ENCODE peak calls at places on chromosomes 5 and 9, in five cellular contexts. B is GM13976, Z is NCI-H1417, A is KG1, I is ovary. R is an unnamed sample.

GRCh38 chr5:121969660-121970295 is 8.0 kb downstream of the SRFBP1 start:
- DNase-seq in B (no peak), Z (no peak), A (no peak), I (no peak), R (peak)

GRCh38 chr9:116175616-116176015 is 22.0 kb downstream of the PAPPA start:
- DNase-seq in B (no peak), Z (no peak), A (no peak), I (no peak), R (peak)

GRCh38 chr9:75992480-75993206 is 102.2 kb downstream of the PCSK5 start:
- DNase-seq in B (no peak), Z (no peak), A (no peak), I (no peak), R (peak)

GRCh38 chr5:27830551-27830950 is 792.2 kb upstream of the CDH9 start:
- DNase-seq in B (no peak), Z (no peak), A (no peak), I (no peak), R (peak)

GRCh38 chr5:90528704-90529233 is 615 bp downstream of the LYSMD3 start:
- DNase-seq in B (no peak), Z (peak), A (no peak), I (no peak), R (peak)

GRCh38 chr5:28344803-28345433 is 1306.5 kb upstream of the CDH9 start:
- DNase-seq in B (peak), Z (peak), A (peak), I (no peak), R (peak)

GRCh38 chr9:92650839-92651621 is 18.9 kb downstream of the IPPK start:
- DNase-seq in B (no peak), Z (no peak), A (no peak), I (peak), R (peak)

GRCh38 chr9:133707761-133708122 is 30.4 kb downstream of the SARDH start:
- DNase-seq in B (no peak), Z (no peak), A (no peak), I (no peak), R (no peak)

GRCh38 chr9:18071651-18072060 is 402.3 kb upstream of the ADAMTSL1 start:
- DNase-seq in B (no peak), Z (no peak), A (no peak), I (no peak), R (peak)

GRCh38 chr9:131282688-131283422 is 6.5 kb upstream of the FAM78A start:
- DNase-seq in B (no peak), Z (no peak), A (no peak), I (no peak), R (peak)

GRCh38 chr9:118563677-118564076 is 805.6 kb downstream of the BRINP1 start:
- DNase-seq in B (no peak), Z (no peak), A (no peak), I (no peak), R (peak)

GRCh38 chr9:82924243-82924605 is 138.7 kb downstream of the RASEF start:
- DNase-seq in B (no peak), Z (no peak), A (no peak), I (no peak), R (no peak)

GRCh38 chr5:142769251-142769792 is 855 bp upstream of the ARHGAP26 start:
- DNase-seq in B (no peak), Z (no peak), A (no peak), I (no peak), R (peak)

GRCh38 chr9:113620377-113621161 is 157.0 kb downstream of the RGS3 start:
- DNase-seq in B (no peak), Z (no peak), A (no peak), I (peak), R (peak)

GRCh38 chr5:58871648-58872242 is 288.9 kb downstream of the RAB3C start:
- DNase-seq in B (no peak), Z (peak), A (peak), I (no peak), R (peak)

GRCh38 chr9:10612649-10613398 is at the start of gene PTPRD:
- DNase-seq in B (peak), Z (peak), A (no peak), I (no peak), R (peak)

GRCh38 chr5:142013734-142014495 is 1.1 kb upstream of the GNPDA1 start:
- DNase-seq in B (no peak), Z (no peak), A (no peak), I (no peak), R (peak)

GRCh38 chr9:113772121-113772885 is 103.8 kb upstream of the ZNF618 start:
- DNase-seq in B (no peak), Z (no peak), A (no peak), I (no peak), R (peak)

GRCh38 chr9:97861148-97861475 is 8.1 kb downstream of the FOXE1 start:
- DNase-seq in B (no peak), Z (no peak), A (no peak), I (no peak), R (no peak)

GRCh38 chr9:137286980-137287383 is 9.5 kb downstream of the TOR4A start:
- DNase-seq in B (peak), Z (peak), A (no peak), I (peak), R (peak)

GRCh38 chr9:78363221-78363620 is 66.3 kb downstream of the PSAT1 start:
- DNase-seq in B (no peak), Z (no peak), A (no peak), I (no peak), R (peak)

GRCh38 chr5:134874831-134875655 is 872 bp downstream of the TXNDC15 start:
- DNase-seq in B (peak), Z (peak), A (no peak), I (peak), R (peak)

GRCh38 chr9:20725675-20726074 is 41.6 kb downstream of the FOCAD start:
- DNase-seq in B (no peak), Z (peak), A (no peak), I (no peak), R (no peak)

GRCh38 chr5:74625742-74626241 is 14.7 kb downstream of the ENC1 start:
- DNase-seq in B (no peak), Z (no peak), A (no peak), I (no peak), R (no peak)

GRCh38 chr9:111603041-111603440 is 3.6 kb upstream of the PTGR1 start:
- DNase-seq in B (no peak), Z (no peak), A (no peak), I (no peak), R (no peak)

GRCh38 chr5:142785211-142785610 is 15.0 kb downstream of the ARHGAP26 start:
- DNase-seq in B (no peak), Z (no peak), A (no peak), I (no peak), R (peak)

GRCh38 chr5:161481922-161482321 is 64.6 kb downstream of the GABRB2 start:
- DNase-seq in B (no peak), Z (no peak), A (no peak), I (no peak), R (no peak)

GRCh38 chr5:179326176-179326997 is 18.9 kb downstream of the ADAMTS2 start:
- DNase-seq in B (no peak), Z (no peak), A (no peak), I (peak), R (peak)

GRCh38 chr9:36772449-36773370 is 200.0 kb downstream of the MELK start:
- DNase-seq in B (no peak), Z (peak), A (no peak), I (no peak), R (peak)

GRCh38 chr5:129412731-129413130 is 47.4 kb upstream of the ADAMTS19 start:
- DNase-seq in B (no peak), Z (no peak), A (no peak), I (no peak), R (no peak)

GRCh38 chr9:87530716-87531115 is 33.0 kb downstream of the DAPK1 start:
- DNase-seq in B (no peak), Z (no peak), A (no peak), I (no peak), R (no peak)

GRCh38 chr9:89969156-89969566 is 364.3 kb downstream of the GADD45G start:
- DNase-seq in B (peak), Z (peak), A (no peak), I (no peak), R (peak)

GRCh38 chr5:41772785-41773442 is 97.3 kb downstream of the OXCT1 start:
- DNase-seq in B (no peak), Z (no peak), A (no peak), I (no peak), R (peak)

GRCh38 chr9:136759001-136759400 is 958 bp upstream of the LCN8 start:
- DNase-seq in B (no peak), Z (no peak), A (no peak), I (no peak), R (no peak)

R was measured in GM23248.